ENCODE peak calls at places on chromosomes 12 and 14, in four cellular contexts. X, K, D and B are unnamed samples.

GRCh38 chr14:92783813-92784431 is 10.2 kb upstream of the GOLGA5 start:
- DNase-seq in K (peak), X (no peak), D (peak), B (peak)

GRCh38 chr12:65663097-65663496 is 161.2 kb upstream of the HMGA2 start:
- DNase-seq in D (no peak), X (no peak), K (no peak), B (no peak)

GRCh38 chr14:49550284-49551184 is 35.6 kb downstream of the RPS29 start:
- DNase-seq in D (no peak), X (no peak), K (peak), B (no peak)

GRCh38 chr12:124571556-124571955 is 4.1 kb upstream of the NCOR2 start:
- DNase-seq in K (no peak), D (no peak), X (no peak), B (no peak)

GRCh38 chr12:47754881-47755280 is 3.8 kb downstream of the RAPGEF3 start:
- DNase-seq in K (no peak), X (no peak), D (no peak), B (no peak)

GRCh38 chr12:122363782-122364181 is 58.7 kb downstream of the CLIP1 start:
- DNase-seq in D (no peak), K (no peak), X (no peak), B (no peak)

GRCh38 chr12:20476551-20476950 is 108.2 kb downstream of the PDE3A start:
- DNase-seq in K (no peak), X (no peak), D (no peak), B (no peak)

GRCh38 chr12:70508178-70508577 is 129.1 kb downstream of the PTPRB start:
- DNase-seq in D (no peak), X (no peak), K (no peak), B (no peak)

GRCh38 chr12:131827961-131828534 is at the start of gene MMP17:
- DNase-seq in K (no peak), D (peak), X (peak), B (peak)

GRCh38 chr14:104708606-104709268 is 15.3 kb upstream of the ADSS1 start:
- DNase-seq in K (no peak), X (peak), D (peak), B (peak)

GRCh38 chr12:73632661-73633060 is 905.0 kb upstream of the ATXN7L3B start:
- DNase-seq in D (no peak), K (no peak), X (no peak), B (no peak)

GRCh38 chr12:124036117-124037109 is 63.4 kb downstream of the ZNF664 start:
- DNase-seq in X (peak), D (peak), K (peak), B (peak)

GRCh38 chr14:106665814-106666213 is 1139.4 kb downstream of the TMEM121 start:
- DNase-seq in D (no peak), X (no peak), K (no peak), B (no peak)

GRCh38 chr12:74899031-74899829 is 310.4 kb downstream of the KCNC2 start:
- DNase-seq in D (no peak), K (no peak), X (no peak), B (no peak)

GRCh38 chr12:42056130-42056529 is 88.5 kb downstream of the GXYLT1 start:
- DNase-seq in K (no peak), X (no peak), D (peak), B (no peak)

GRCh38 chr12:83827860-83828259 is 1084.7 kb downstream of the SLC6A15 start:
- DNase-seq in K (no peak), D (no peak), X (peak), B (no peak)

GRCh38 chr12:66025477-66025876 is 105.1 kb downstream of the LLPH start:
- DNase-seq in X (no peak), D (no peak), K (peak), B (no peak)

GRCh38 chr12:100858658-100859057 is 64.1 kb downstream of the ANO4 start:
- DNase-seq in D (no peak), X (no peak), K (no peak), B (no peak)

GRCh38 chr14:56878766-56879165 is 68.5 kb upstream of the OTX2 start:
- DNase-seq in K (no peak), D (no peak), X (no peak), B (no peak)

GRCh38 chr12:20404576-20405346 is 36.4 kb downstream of the PDE3A start:
- DNase-seq in X (no peak), K (no peak), D (no peak), B (no peak)

GRCh38 chr14:88245321-88245720 is 77.7 kb downstream of the KCNK10 start:
- DNase-seq in K (no peak), D (no peak), X (peak), B (no peak)

GRCh38 chr12:120235369-120236123 is 30.0 kb downstream of the PXN start:
- DNase-seq in K (no peak), D (no peak), X (peak), B (no peak)

GRCh38 chr12:106445981-106446380 is 88.4 kb downstream of the POLR3B start:
- DNase-seq in X (no peak), D (no peak), K (no peak), B (no peak)

GRCh38 chr14:77752799-77753516 is 8.0 kb downstream of the SNW1 start:
- DNase-seq in K (no peak), X (no peak), D (no peak), B (no peak)

DNA sequence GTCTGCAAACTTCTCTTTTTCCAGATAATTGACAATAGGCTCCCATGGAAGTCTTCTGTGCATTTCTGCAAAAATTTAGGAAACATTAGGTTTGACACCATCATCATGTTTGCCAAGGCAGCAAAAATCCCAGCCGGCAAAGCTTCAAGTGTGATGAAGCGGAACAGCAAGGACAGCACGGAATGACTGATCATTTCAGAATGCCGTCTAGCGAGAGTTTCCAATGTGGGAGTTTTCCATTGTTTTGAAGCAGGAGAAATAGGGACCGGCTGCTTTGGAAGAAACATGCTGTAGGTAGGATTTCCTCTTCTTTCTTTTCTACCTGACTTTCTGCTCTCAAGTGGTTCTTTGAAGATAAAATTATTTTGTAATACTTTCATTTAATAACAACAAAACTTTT is 24.1 kb upstream of the RGS6 start:
- DNase-seq in D (no peak), K (no peak), X (peak), B (no peak)
- TF ChIP-seq CTCF in D (no peak), K (no peak), X (no peak), B (no peak)

GRCh38 chr12:90015228-90015627 is 306.6 kb upstream of the ATP2B1 start:
- DNase-seq in X (no peak), D (no peak), K (no peak), B (no peak)

GRCh38 chr12:90010089-90010488 is 301.5 kb upstream of the ATP2B1 start:
- DNase-seq in X (no peak), D (no peak), K (no peak), B (no peak)

GRCh38 chr12:90017316-90017715 is 308.7 kb upstream of the ATP2B1 start:
- DNase-seq in K (no peak), D (no peak), X (no peak), B (no peak)

GRCh38 chr12:90008277-90008676 is 299.6 kb upstream of the ATP2B1 start:
- DNase-seq in K (no peak), X (no peak), D (no peak), B (no peak)

DNA sequence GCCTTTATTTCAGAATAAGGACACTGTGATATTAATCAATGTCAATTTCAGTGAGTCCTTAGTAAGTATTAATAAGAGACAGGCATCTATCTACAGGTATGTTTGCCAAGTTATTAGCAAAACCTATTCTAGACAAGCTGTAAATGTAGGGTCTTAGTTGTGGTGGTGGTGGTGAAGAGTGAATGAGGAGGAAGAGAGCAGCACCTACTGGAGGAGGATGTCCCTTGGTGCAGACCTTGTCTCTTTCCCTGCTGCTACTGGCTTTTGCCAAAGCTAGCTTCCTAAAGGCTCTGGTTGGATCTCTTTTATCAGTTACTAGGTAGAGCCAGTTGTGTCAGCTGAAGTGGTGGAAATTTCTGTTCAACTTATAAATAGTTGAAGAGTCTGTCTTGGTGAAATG is 304.8 kb upstream of the ATP2B1 start:
- DNase-seq in X (no peak), D (peak), K (no peak), B (no peak)
- TF ChIP-seq CTCF in X (no peak), D (peak), K (peak), B (no peak)

GRCh38 chr12:33560653-33561208 is 121.1 kb upstream of the SYT10 start:
- DNase-seq in K (no peak), D (no peak), X (no peak), B (no peak)

GRCh38 chr12:33551006-33551405 is 111.4 kb upstream of the SYT10 start:
- DNase-seq in X (no peak), D (no peak), K (no peak), B (no peak)

DNA sequence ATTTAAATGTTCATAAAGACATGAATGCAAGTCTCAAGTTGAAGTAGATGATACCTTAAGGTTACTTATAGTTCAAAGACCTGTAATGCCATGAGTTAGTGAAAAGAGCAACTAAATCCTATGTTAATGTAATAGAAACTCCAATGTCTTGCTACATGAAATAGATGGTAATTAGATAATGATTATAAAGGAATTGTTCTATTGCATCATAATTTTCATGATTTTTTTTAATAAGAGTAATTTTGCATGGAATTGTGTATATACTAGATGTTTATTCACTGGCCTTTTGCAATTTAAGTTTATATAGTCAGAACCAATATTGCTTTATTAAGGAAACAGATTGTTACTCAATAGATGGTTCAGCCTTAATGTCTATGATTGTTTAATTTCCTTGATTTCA is 115.5 kb upstream of the SYT10 start:
- DNase-seq in X (no peak), K (no peak), D (no peak), B (no peak)
- TF ChIP-seq CTCF in X (no peak), K (no peak), D (no peak), B (no peak)

DNA sequence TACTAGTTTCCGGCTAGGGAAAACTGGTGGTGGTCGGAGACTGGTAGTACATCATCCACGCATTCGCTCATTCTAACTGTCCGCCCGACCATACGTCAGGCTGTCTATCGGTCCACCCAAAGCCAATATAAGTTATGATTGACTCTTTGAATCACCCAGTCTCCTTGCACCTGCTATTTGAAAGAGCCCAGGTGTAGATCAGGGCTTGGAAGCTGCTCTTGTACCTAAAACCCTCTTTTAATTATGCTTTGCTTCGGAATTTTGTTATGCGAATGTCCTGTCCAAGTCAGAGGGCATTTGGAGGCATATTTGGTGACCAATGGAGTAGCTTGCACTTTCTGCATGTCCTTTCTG is 5.7 kb upstream of the NKX2-1 start:
- DNase-seq in D (no peak), K (no peak), X (no peak), B (no peak)
- TF ChIP-seq CTCF in D (no peak), K (no peak), X (no peak), B (no peak)

DNA sequence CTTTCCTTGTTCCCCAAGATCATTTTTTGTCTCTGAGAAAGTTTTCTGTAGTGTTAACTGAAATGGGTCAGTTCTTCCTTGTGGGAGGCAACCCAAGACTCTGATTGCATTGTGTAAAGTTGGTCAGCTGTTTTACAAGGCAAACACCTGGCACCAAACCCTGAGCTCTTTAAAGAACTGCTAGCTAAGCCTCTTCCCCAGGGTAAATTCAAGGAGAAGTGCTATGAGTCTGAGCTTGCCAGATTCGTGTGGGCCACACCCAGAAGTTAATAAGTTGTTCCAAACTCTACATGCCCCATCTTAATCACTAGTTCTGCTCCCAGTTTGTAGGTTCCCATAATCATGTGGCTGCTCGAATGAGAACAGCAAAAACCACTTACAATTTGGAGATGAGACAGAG is 214.5 kb downstream of the BTG1 start:
- DNase-seq in X (no peak), D (no peak), K (no peak), B (no peak)
- TF ChIP-seq CTCF in X (no peak), D (no peak), K (no peak), B (no peak)

GRCh38 chr12:13404111-13404628 is 207.6 kb downstream of the EMP1 start:
- DNase-seq in D (no peak), X (no peak), K (no peak), B (no peak)

GRCh38 chr12:13404631-13405473 is 208.3 kb downstream of the EMP1 start:
- DNase-seq in D (no peak), X (no peak), K (no peak), B (no peak)

GRCh38 chr12:13411287-13411686 is 214.8 kb downstream of the EMP1 start:
- DNase-seq in K (no peak), D (no peak), X (no peak), B (no peak)

GRCh38 chr12:13405961-13406703 is 209.6 kb downstream of the EMP1 start:
- DNase-seq in K (no peak), D (no peak), X (no peak), B (no peak)
- TF ChIP-seq CTCF in K (no peak), D (no peak), X (no peak), B (no peak)